ENCODE peak calls at places on chromosomes 5 and 9, in five cellular contexts. C is tibial artery, W is heart right ventricle, X is DND-41, A is dorsolateral prefrontal cortex. S is an unnamed sample.

GRCh38 chr5:19630875-19631274 is 357.1 kb downstream of the CDH18 start:
- DNase-seq in X (no peak), A (no peak), C (no peak), W (no peak), S (no peak)

GRCh38 chr5:78221467-78221866 is 73.0 kb downstream of the AP3B1 start:
- DNase-seq in W (no peak), A (no peak), C (no peak), X (no peak), S (no peak)

GRCh38 chr9:79651251-79651795 is 79.6 kb downstream of the TLE4 start:
- DNase-seq in C (no peak), W (no peak), A (no peak), X (no peak), S (no peak)

GRCh38 chr9:134895103-134895502 is 14.5 kb downstream of the FCN2 start:
- DNase-seq in C (peak; percentile 36), A (no peak), W (no peak), X (no peak), S (no peak)

GRCh38 chr5:159765760-159766517 is 150.3 kb upstream of the ADRA1B start:
- DNase-seq in W (no peak), A (no peak), X (no peak), C (no peak), S (no peak)

GRCh38 chr5:151740336-151740942 is 18.0 kb downstream of the ATOX1 start:
- DNase-seq in A (no peak), W (peak; percentile 48), C (peak; percentile 48), X (peak; percentile 57), S (peak; percentile 76)

GRCh38 chr9:15154677-15155076 is 152.3 kb downstream of the TTC39B start:
- DNase-seq in A (no peak), W (no peak), X (no peak), C (no peak), S (no peak)

GRCh38 chr5:42514759-42515158 is 91.5 kb downstream of the GHR start:
- DNase-seq in C (no peak), X (no peak), W (no peak), A (no peak), S (no peak)

GRCh38 chr5:120122711-120123110 is 341.4 kb upstream of the PRR16 start:
- DNase-seq in C (no peak), W (no peak), X (no peak), A (no peak), S (no peak)

GRCh38 chr9:87075537-87075936 is 128.2 kb upstream of the GAS1 start:
- DNase-seq in A (no peak), X (no peak), C (no peak), W (no peak), S (no peak)

GRCh38 chr5:80755634-80756033 is 100.9 kb upstream of the DHFR start:
- DNase-seq in W (no peak), X (peak; percentile 61), C (no peak), A (no peak), S (peak; percentile 33)

DNA sequence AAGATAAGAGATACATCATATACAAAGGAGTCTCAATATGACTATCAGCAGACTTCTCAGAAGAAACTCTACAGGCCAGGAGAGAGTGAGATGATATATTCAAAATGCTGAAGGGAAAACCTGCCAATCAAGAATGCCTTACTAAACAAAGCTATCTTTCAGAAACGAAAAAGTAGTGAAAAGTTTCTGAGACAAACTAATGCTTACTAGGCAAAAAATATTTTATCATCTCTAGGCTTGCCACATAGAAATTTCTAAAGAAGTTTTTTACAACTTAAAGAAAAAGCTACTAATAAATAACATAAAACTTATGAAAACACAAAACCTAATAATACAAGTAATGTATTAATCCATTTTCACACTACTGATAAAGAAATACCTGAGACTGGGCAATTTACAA is 59.9 kb upstream of the SPEF2 start:
- DNase-seq in W (no peak), A (no peak), C (no peak), X (no peak), S (no peak)
- TF ChIP-seq CTCF in W (no peak), A (no peak), C (no peak), X (no peak), S (no peak)

GRCh38 chr5:143080982-143081381 is 310.8 kb downstream of the ARHGAP26 start:
- DNase-seq in X (no peak), A (no peak), W (no peak), C (no peak), S (no peak)

GRCh38 chr5:143085319-143085917 is 315.2 kb downstream of the ARHGAP26 start:
- DNase-seq in A (no peak), X (no peak), C (no peak), W (no peak), S (no peak)

GRCh38 chr5:143083006-143083405 is 312.8 kb downstream of the ARHGAP26 start:
- DNase-seq in W (no peak), A (no peak), C (no peak), X (no peak), S (no peak)

GRCh38 chr5:143086851-143087637 is 316.4 kb downstream of the NR3C1 start:
- DNase-seq in C (no peak), X (no peak), A (no peak), W (no peak), S (no peak)

GRCh38 chr5:143084452-143084851 is 314.3 kb downstream of the ARHGAP26 start:
- DNase-seq in W (no peak), X (no peak), A (no peak), C (no peak), S (no peak)
- TF ChIP-seq CTCF in W (no peak), X (no peak), A (no peak), C (no peak), S (no peak)

GRCh38 chr5:175238326-175238725 is 205.7 kb downstream of the DRD1 start:
- DNase-seq in C (no peak), W (no peak), A (no peak), X (no peak), S (no peak)
- TF ChIP-seq CTCF in C (no peak), W (no peak), A (no peak), X (no peak), S (no peak)

GRCh38 chr9:112166176-112167140 is 8.6 kb downstream of the SUSD1 start:
- DNase-seq in A (no peak), X (no peak), W (no peak), C (no peak), S (no peak)
- TF ChIP-seq CTCF in A (no peak), X (no peak), W (no peak), C (peak; percentile 14), S (no peak)

GRCh38 chr5:139575313-139575646 is 14.1 kb downstream of the UBE2D2 start:
- DNase-seq in W (no peak), A (no peak), C (no peak), X (no peak), S (no peak)
- TF ChIP-seq CTCF in W (no peak), A (peak; percentile 1), C (no peak), X (no peak), S (no peak)

GRCh38 chr9:133876144-133876543 is 116.0 kb downstream of the VAV2 start:
- DNase-seq in A (no peak), W (no peak), X (no peak), C (no peak), S (no peak)
- TF ChIP-seq CTCF in A (no peak), W (no peak), X (peak; percentile 38), C (no peak), S (no peak)

DNA sequence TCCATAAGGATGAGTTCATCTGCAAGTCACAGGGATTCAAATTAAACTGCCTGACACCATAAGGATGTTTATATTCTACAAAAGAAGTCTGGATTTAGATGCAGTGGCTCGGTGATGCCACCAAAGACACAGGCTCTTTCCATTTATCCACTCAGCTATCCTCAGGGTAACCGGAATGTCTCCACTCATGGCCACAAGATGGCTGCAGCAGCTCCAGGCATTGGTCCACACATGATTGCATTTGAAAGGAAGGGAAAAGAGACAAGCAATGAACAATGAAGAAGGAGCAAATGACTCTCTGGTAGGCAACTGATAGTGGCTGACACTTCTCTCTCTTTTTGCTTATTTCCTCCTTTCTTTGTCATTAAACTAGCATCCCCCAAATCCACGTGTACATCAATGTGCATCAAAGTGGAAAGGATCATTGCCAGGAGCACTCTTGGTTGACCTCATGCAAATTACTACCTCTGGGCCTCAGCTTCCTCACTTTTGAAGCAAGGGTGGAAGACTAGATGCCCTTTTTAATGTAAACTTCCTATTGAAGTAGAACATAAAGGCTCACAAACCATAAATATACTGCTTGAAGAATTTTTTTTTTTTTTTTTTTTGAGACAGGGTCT is 7.2 kb upstream of the SNX30 start:
- DNase-seq in W (no peak), C (no peak), A (no peak), X (no peak), S (no peak)
- TF ChIP-seq CTCF in W (no peak), C (no peak), A (no peak), X (no peak), S (no peak)